ENCODE peak calls at places on chromosomes 3 and 15, in eight cellular contexts. W is AG04450, U is SJSA1, H is A549, D is tibial artery, T is sigmoid colon, J is IMR-90, E is mesendoderm. P is an unnamed sample.

GRCh38 chr15:56736308-56736707 is 3.0 kb upstream of the ZNF280D start:
- DNase-seq in W (no peak), D (no peak), J (peak), E (no peak), U (peak), H (no peak), T (no peak), P (no peak)

GRCh38 chr15:78810377-78811123 is 714 bp downstream of the ADAMTS7 start:
- DNase-seq in H (peak), U (peak), T (peak), W (no peak), E (peak), D (no peak), J (peak), P (no peak)

GRCh38 chr15:83088876-83089275 is 18.6 kb upstream of the TM6SF1 start:
- DNase-seq in T (no peak), J (no peak), H (no peak), W (no peak), E (no peak), U (no peak), D (no peak), P (no peak)

GRCh38 chr3:115494826-115495225 is 128.5 kb upstream of the GAP43 start:
- DNase-seq in J (no peak), D (no peak), H (no peak), E (no peak), W (no peak), T (no peak), U (no peak), P (no peak)

GRCh38 chr15:51982013-51982769 is 10.6 kb upstream of the LEO1 start:
- DNase-seq in U (peak), E (peak), J (peak), D (no peak), H (peak), W (peak), T (no peak), P (no peak)

GRCh38 chr3:190384241-190384863 is 3.6 kb upstream of the CLDN16 start:
- DNase-seq in W (no peak), E (peak), H (peak), U (no peak), T (no peak), D (no peak), J (peak), P (no peak)

GRCh38 chr3:129636082-129636481 is 29.6 kb upstream of the PLXND1 start:
- DNase-seq in W (no peak), U (no peak), E (no peak), D (no peak), T (no peak), H (no peak), J (no peak), P (no peak)

GRCh38 chr3:182738583-182739514 is 54.5 kb upstream of the ATP11B start:
- DNase-seq in T (no peak), U (no peak), D (no peak), H (no peak), W (no peak), E (peak), J (no peak), P (peak)

GRCh38 chr15:65413051-65413759 is 9.5 kb downstream of the IGDCC4 start:
- DNase-seq in E (peak), J (no peak), U (no peak), T (no peak), W (no peak), D (no peak), H (no peak), P (no peak)

GRCh38 chr15:35545825-35546580 is at the start of gene DPH6:
- DNase-seq in D (peak), E (peak), U (peak), J (peak), H (peak), T (peak), W (peak), P (peak)

GRCh38 chr15:65595960-65596359 is 15.0 kb downstream of the INTS14 start:
- DNase-seq in E (peak), D (no peak), T (no peak), H (peak), U (no peak), J (no peak), W (no peak), P (no peak)

GRCh38 chr3:139096670-139097069 is 52.0 kb upstream of the PRR23C start:
- DNase-seq in D (no peak), E (no peak), U (no peak), H (no peak), J (no peak), W (no peak), T (no peak), P (no peak)

GRCh38 chr3:30644615-30645014 is 38.2 kb downstream of the TGFBR2 start:
- DNase-seq in T (peak), J (peak), U (no peak), W (peak), D (peak), E (no peak), H (no peak), P (peak)

GRCh38 chr3:45110185-45110833 is 35.9 kb downstream of the CDCP1 start:
- DNase-seq in E (no peak), W (no peak), J (no peak), T (no peak), D (no peak), H (no peak), U (no peak), P (peak)

GRCh38 chr3:1138036-1138435 is 45.2 kb downstream of the CNTN6 start:
- DNase-seq in D (no peak), T (no peak), E (no peak), J (no peak), U (no peak), H (no peak), W (no peak), P (no peak)

GRCh38 chr15:81531971-81532370 is 158.0 kb upstream of the TMC3 start:
- DNase-seq in J (peak), E (no peak), D (no peak), H (no peak), T (no peak), U (no peak), W (no peak), P (no peak)

GRCh38 chr3:81863714-81864113 is 102.3 kb upstream of the GBE1 start:
- DNase-seq in T (no peak), D (no peak), U (no peak), J (no peak), H (no peak), E (no peak), W (no peak), P (no peak)

GRCh38 chr15:79372428-79372827 is 59.7 kb upstream of the MINAR1 start:
- DNase-seq in T (no peak), H (no peak), E (peak), U (no peak), W (no peak), J (no peak), D (no peak), P (no peak)

GRCh38 chr3:149646181-149646766 is 11.6 kb downstream of the WWTR1 start:
- DNase-seq in H (peak), T (no peak), E (no peak), W (no peak), J (peak), D (no peak), U (no peak), P (no peak)

GRCh38 chr15:52382647-52383046 is 87.0 kb upstream of the MYO5C start:
- DNase-seq in E (no peak), T (no peak), W (no peak), J (no peak), D (no peak), U (no peak), H (no peak), P (no peak)

GRCh38 chr3:53236112-53236841 is 19.5 kb downstream of the TKT start:
- DNase-seq in E (peak), T (peak), U (peak), W (peak), H (peak), J (peak), D (peak), P (peak)

GRCh38 chr15:86183765-86184491 is 104.3 kb downstream of the AGBL1 start:
- DNase-seq in T (no peak), H (no peak), W (no peak), U (no peak), E (no peak), J (no peak), D (no peak), P (no peak)

GRCh38 chr15:41125063-41125669 is 9.1 kb upstream of the INO80 start:
- DNase-seq in U (no peak), E (no peak), J (no peak), T (no peak), H (no peak), D (no peak), W (no peak), P (no peak)

GRCh38 chr15:28947241-28947674 is 61.5 kb downstream of the APBA2 start:
- DNase-seq in H (no peak), D (no peak), J (no peak), E (no peak), W (no peak), U (peak), T (peak), P (no peak)

GRCh38 chr15:40852529-40852928 is 8.7 kb downstream of the SPINT1 start:
- DNase-seq in U (no peak), D (no peak), W (no peak), E (no peak), T (no peak), H (no peak), J (no peak), P (peak)

GRCh38 chr3:160224811-160225180 is 426 bp upstream of the C3orf80 start:
- DNase-seq in H (peak), T (no peak), D (no peak), U (no peak), E (no peak), W (no peak), J (no peak), P (no peak)

GRCh38 chr3:48408823-48409281 is 21.0 kb downstream of the PLXNB1 start:
- DNase-seq in H (no peak), D (peak), U (peak), W (no peak), J (no peak), E (no peak), T (peak), P (no peak)

GRCh38 chr15:28923726-28924280 is 38.0 kb downstream of the APBA2 start:
- DNase-seq in W (no peak), J (no peak), U (no peak), D (no peak), T (peak), H (no peak), E (no peak), P (no peak)

GRCh38 chr15:78977091-78977571 is 32.3 kb upstream of the CTSH start:
- DNase-seq in D (no peak), H (no peak), U (no peak), T (no peak), J (no peak), E (no peak), W (no peak), P (no peak)

GRCh38 chr3:80785475-80785874 is 976.0 kb downstream of the GBE1 start:
- DNase-seq in W (no peak), J (no peak), D (no peak), H (no peak), U (no peak), E (peak), T (no peak), P (no peak)

GRCh38 chr15:99324082-99324620 is 72.9 kb downstream of the LRRC28 start:
- DNase-seq in W (peak), U (peak), H (peak), E (no peak), T (no peak), D (peak), J (peak), P (no peak)

GRCh38 chr3:16467368-16467767 is 46.1 kb downstream of the RFTN1 start:
- DNase-seq in D (no peak), J (no peak), E (no peak), U (no peak), H (no peak), W (no peak), T (no peak), P (no peak)

GRCh38 chr3:42572278-42572677 is 9.5 kb downstream of the SEC22C start:
- DNase-seq in E (peak), U (peak), D (no peak), W (no peak), J (peak), H (peak), T (no peak), P (no peak)

GRCh38 chr3:177300039-177300833 is 103.0 kb upstream of the TBL1XR1 start:
- DNase-seq in H (no peak), E (no peak), D (peak), J (peak), U (no peak), W (peak), T (no peak), P (peak)

GRCh38 chr3:129524081-129524480 is 4.4 kb upstream of the RHO start:
- DNase-seq in E (no peak), T (no peak), W (no peak), J (no peak), U (no peak), H (no peak), D (no peak), P (no peak)

GRCh38 chr3:194270627-194271458 is 80.3 kb downstream of the CPN2 start:
- DNase-seq in W (no peak), D (peak), U (no peak), J (no peak), H (no peak), E (peak), T (peak), P (peak)

GRCh38 chr3:104257486-104257885 is 1109.2 kb upstream of the ALCAM start:
- DNase-seq in H (no peak), W (no peak), D (no peak), T (no peak), J (no peak), U (no peak), E (peak), P (no peak)

GRCh38 chr15:79170256-79170664 is 79.7 kb upstream of the RASGRF1 start:
- DNase-seq in U (peak), W (no peak), J (no peak), D (no peak), H (peak), E (no peak), T (no peak), P (no peak)

GRCh38 chr15:85298366-85298765 is 82.0 kb upstream of the AKAP13 start:
- DNase-seq in U (no peak), E (no peak), J (no peak), H (no peak), W (no peak), D (no peak), T (no peak), P (no peak)

GRCh38 chr3:13880811-13881156 is 913 bp upstream of the WNT7A start:
- DNase-seq in D (no peak), J (no peak), W (no peak), T (peak), H (no peak), E (no peak), U (no peak), P (no peak)

DNA sequence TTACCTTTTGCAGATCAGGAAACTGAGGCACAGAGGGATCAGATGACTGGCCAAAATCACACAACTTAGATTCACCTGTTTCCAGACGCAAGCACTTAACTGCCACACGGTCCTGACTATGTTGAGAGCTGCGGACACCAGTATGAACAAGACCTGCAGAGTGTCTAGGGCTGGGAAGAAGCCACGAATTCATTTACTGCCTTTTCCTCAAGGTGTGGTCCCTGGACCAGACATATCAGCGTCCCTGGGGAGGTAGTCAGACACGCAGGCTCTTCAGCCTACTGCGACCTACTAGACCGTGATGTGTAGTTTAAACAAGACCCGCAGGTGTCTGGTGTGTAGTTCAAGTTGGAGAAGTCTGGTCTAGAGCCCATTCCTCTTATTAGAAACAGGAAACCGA is 541 bp upstream of the SLC6A11 start:
- DNase-seq in U (no peak), W (no peak), T (no peak), D (no peak), E (no peak), H (no peak), J (no peak), P (no peak)
- H3K4me3 ChIP-seq in U (no peak), W (no peak), T (no peak), D (peak), E (no peak), H (no peak), J (no peak), P (no peak)

GRCh38 chr15:96406701-96407100 is 76.2 kb downstream of the NR2F2 start:
- DNase-seq in U (no peak), E (no peak), J (no peak), W (no peak), H (no peak), D (no peak), T (no peak), P (no peak)

GRCh38 chr15:96407482-96407881 is 77.0 kb downstream of the NR2F2 start:
- DNase-seq in T (no peak), D (no peak), H (no peak), U (no peak), E (no peak), J (no peak), W (no peak), P (no peak)

GRCh38 chr15:96409231-96410138 is 79.0 kb downstream of the NR2F2 start:
- DNase-seq in D (no peak), W (no peak), E (peak), H (no peak), J (peak), U (no peak), T (no peak), P (peak)

GRCh38 chr15:96410175-96411055 is 79.9 kb downstream of the NR2F2 start:
- DNase-seq in H (no peak), E (peak), U (no peak), T (no peak), J (no peak), D (no peak), W (no peak), P (no peak)

DNA sequence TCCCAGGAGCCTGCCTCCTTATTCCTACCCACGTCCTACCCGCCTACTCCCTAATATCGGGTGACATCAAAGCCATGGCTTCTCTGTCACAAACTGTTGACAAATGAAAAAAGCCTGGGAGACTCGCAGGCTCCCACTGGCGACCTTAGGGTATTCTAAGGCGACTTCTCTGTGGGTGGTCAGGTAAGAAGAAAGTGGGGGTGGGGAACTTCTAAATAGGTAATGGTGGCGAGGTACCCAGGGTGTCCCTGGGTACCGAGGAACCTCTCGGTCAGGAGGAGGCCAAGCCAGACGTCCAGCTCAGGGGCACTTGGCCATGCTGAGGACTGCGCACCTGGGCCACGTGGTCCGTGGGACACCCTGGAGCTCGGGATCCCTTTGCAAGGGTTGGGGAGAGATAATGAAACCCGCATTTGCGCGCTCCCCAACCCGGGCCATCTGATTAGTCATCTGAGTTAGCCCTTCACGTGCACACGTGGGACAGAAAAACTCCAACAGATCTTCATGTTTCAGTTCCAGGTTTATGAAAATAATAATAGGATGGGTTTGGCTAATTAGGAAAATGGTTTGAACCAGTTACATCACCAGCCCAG is 78.2 kb downstream of the NR2F2 start:
- DNase-seq in U (no peak), E (no peak), T (no peak), D (no peak), H (no peak), J (no peak), W (no peak), P (no peak)
- H3K4me3 ChIP-seq in U (no peak), E (no peak), T (peak), D (peak), H (no peak), J (no peak), W (no peak), P (no peak)

DNA sequence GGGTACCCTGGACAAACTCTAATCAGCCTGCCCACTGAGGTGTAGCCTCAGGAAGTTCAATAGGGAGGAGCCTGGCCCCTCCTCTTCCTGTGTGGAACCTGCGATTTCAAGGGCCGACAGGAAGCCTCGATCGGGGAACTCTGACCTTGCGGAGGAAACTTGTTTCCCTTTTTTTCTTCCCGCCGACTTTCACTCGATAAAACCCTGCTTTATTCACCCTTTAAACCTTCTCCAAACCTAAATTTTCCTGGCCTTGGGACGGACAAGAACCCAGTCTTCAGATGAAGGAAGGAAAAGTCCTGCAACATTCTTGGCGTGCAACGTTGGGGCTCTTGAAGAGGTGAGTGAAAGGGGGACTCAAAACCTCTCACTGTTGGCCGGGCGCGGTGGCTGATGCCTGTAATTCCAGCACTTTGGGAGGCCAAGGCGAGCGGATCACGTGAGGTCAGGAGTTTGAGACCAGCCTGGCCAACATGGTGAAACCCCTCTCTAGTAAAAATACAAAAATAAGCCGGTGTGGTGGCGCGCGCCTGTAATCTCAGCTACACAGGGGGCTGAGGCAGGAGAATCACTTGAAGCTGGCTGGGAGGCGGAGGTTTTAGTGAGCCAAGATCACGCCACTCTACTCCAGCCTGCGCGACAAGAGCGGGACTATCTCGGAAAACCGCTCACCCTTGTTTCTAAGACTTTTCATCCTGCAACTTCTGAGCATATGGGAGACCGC is 208.2 kb downstream of the ZNF385D start:
- DNase-seq in W (no peak), J (no peak), E (no peak), D (no peak), U (no peak), H (no peak), T (no peak), P (no peak)
- H3K4me3 ChIP-seq in W (no peak), J (no peak), E (no peak), D (no peak), U (no peak), H (no peak), T (no peak), P (no peak)

DNA sequence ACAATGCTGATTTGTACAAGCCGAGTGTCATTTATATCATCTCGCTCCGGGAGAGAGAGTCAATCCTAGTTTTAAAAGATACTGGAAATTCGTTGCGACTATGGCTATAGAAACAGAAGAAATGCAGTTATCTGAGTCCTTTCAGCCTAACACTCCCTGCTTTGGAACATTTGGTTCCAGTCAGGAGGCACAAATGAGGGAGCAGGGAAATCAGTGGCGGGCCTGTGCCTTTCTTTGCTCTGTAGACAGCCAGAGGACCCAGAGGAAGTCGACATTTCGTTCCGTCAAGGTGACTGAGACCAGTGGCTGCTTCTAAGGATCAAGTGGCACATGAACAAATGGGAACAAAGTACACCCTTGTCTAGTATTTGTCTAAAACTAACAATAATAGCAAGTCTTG is 745 bp upstream of the RIOX2 start:
- DNase-seq in D (no peak), T (no peak), U (no peak), H (no peak), E (no peak), J (no peak), W (no peak), P (no peak)
- H3K4me3 ChIP-seq in D (peak), T (peak), U (no peak), H (peak), E (no peak), J (no peak), W (no peak), P (no peak)

DNA sequence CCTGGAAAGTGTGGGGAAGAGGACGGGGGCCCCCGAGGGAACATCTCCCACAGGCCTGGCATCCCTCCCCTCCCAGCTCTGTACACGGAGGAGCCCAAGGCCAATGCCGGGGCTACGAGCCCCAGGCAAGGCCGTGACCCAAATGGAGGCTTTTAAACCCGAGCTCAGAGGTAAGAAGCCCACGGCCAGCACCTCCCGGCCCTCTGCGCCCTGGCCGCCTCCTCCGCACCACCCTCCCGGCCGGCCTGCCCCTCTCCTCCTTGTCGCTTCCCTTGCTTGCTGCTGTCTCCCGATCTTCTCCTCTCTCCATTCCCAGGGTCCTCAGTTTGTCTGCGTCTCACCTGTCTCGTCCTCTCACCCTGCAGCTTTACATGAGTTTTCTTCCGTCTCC is 1.3 kb downstream of the MUC4 start:
- DNase-seq in E (no peak), U (no peak), T (peak), H (no peak), J (no peak), W (no peak), D (no peak), P (peak)
- H3K4me3 ChIP-seq in E (no peak), U (no peak), T (no peak), H (no peak), J (no peak), W (no peak), D (no peak), P (peak)